ENCODE peak calls at places on chromosomes 16 and 17, in ten cellular contexts. U is heart right ventricle; V is upper lobe of right lung; A is heart left ventricle; Q is pancreas; X is cardiac muscle cell; C is A549; K is IMR-90; L is CD4-positive, alpha-beta T cell; D is spleen. Y is an unnamed sample.

GRCh38 chr17:39676198-39676819 is 8.1 kb downstream of the PNMT start:
- DNase-seq in U (peak), V (peak), A (peak), Q (peak), X (peak), C (no peak), K (no peak), L (peak), D (peak), Y (no peak)

GRCh38 chr17:32015245-32016013 is 8.2 kb downstream of the LRRC37B start:
- DNase-seq in U (no peak), V (no peak), A (no peak), Q (no peak), X (no peak), C (no peak), K (peak), L (no peak), D (peak), Y (no peak)

GRCh38 chr16:18983565-18984424 is at the start of gene TMC7:
- DNase-seq in U (peak), V (peak), A (peak), Q (peak), X (peak), C (peak), K (peak), L (no peak), D (peak), Y (peak)

GRCh38 chr16:62475573-62475972 is 439.3 kb upstream of the CDH8 start:
- DNase-seq in U (no peak), V (no peak), A (no peak), Q (no peak), X (no peak), C (no peak), K (no peak), L (no peak), D (no peak), Y (no peak)

GRCh38 chr17:4901648-4902344 is 1.1 kb downstream of the CHRNE start:
- DNase-seq in U (peak), V (peak), A (no peak), Q (peak), X (no peak), C (no peak), K (no peak), L (no peak), D (peak), Y (no peak)

GRCh38 chr17:40021471-40021961 is 6.3 kb downstream of the CSF3 start:
- DNase-seq in U (no peak), V (no peak), A (no peak), Q (no peak), X (peak), C (peak), K (peak), L (no peak), D (no peak), Y (no peak)

GRCh38 chr16:49786926-49787557 is 68.9 kb downstream of the ZNF423 start:
- DNase-seq in U (no peak), V (no peak), A (no peak), Q (no peak), X (no peak), C (no peak), K (no peak), L (no peak), D (no peak), Y (peak)

GRCh38 chr17:69375229-69375628 is 39.3 kb upstream of the MAP2K6 start:
- DNase-seq in U (no peak), V (no peak), A (no peak), Q (no peak), X (no peak), C (no peak), K (no peak), L (no peak), D (no peak), Y (no peak)

GRCh38 chr17:40671282-40671681 is 6.3 kb upstream of the KRT222 start:
- DNase-seq in U (no peak), V (no peak), A (no peak), Q (no peak), X (no peak), C (no peak), K (no peak), L (no peak), D (no peak), Y (no peak)

GRCh38 chr16:78045865-78046581 is 23.7 kb downstream of the CLEC3A start:
- DNase-seq in U (peak), V (peak), A (peak), Q (peak), X (peak), C (peak), K (peak), L (peak), D (peak), Y (no peak)

GRCh38 chr17:57355090-57355859 is 99.0 kb downstream of the MSI2 start:
- DNase-seq in U (peak), V (no peak), A (peak), Q (no peak), X (no peak), C (no peak), K (no peak), L (no peak), D (no peak), Y (no peak)

GRCh38 chr17:78717431-78717980 is 64.6 kb downstream of the CYTH1 start:
- DNase-seq in U (no peak), V (no peak), A (no peak), Q (peak), X (peak), C (peak), K (peak), L (no peak), D (no peak), Y (no peak)
- H3K27ac ChIP-seq in U (peak), V (peak), A (peak), Q (no peak), X (no peak), C (peak), K (no peak), L (peak), D (peak), Y (peak)

GRCh38 chr16:85253127-85253941 is 141.1 kb upstream of the CIBAR2 start:
- DNase-seq in U (peak), V (peak), A (peak), Q (peak), X (peak), C (peak), K (peak), L (peak), D (peak), Y (no peak)

GRCh38 chr16:85252014-85252413 is 139.7 kb upstream of the CIBAR2 start:
- DNase-seq in U (no peak), V (no peak), A (no peak), Q (no peak), X (no peak), C (no peak), K (no peak), L (no peak), D (no peak), Y (no peak)

GRCh38 chr16:85251225-85251760 is 139.0 kb upstream of the CIBAR2 start:
- DNase-seq in U (no peak), V (no peak), A (no peak), Q (no peak), X (no peak), C (no peak), K (no peak), L (no peak), D (no peak), Y (no peak)

GRCh38 chr16:85254051-85254450 is 141.8 kb upstream of the CIBAR2 start:
- DNase-seq in U (no peak), V (no peak), A (no peak), Q (no peak), X (no peak), C (no peak), K (no peak), L (no peak), D (no peak), Y (no peak)

GRCh38 chr16:85252461-85252860 is 140.2 kb upstream of the CIBAR2 start:
- DNase-seq in U (no peak), V (no peak), A (no peak), Q (no peak), X (no peak), C (no peak), K (no peak), L (no peak), D (no peak), Y (no peak)
- H3K27ac ChIP-seq in U (no peak), V (no peak), A (no peak), Q (no peak), X (no peak), C (no peak), K (no peak), L (no peak), D (no peak), Y (no peak)

GRCh38 chr16:57620316-57621231 is 7.9 kb upstream of the ADGRG1 start:
- DNase-seq in U (no peak), V (peak), A (no peak), Q (no peak), X (no peak), C (no peak), K (no peak), L (no peak), D (peak), Y (no peak)

GRCh38 chr16:57617604-57618111 is 10.8 kb upstream of the ADGRG1 start:
- DNase-seq in U (no peak), V (peak), A (peak), Q (peak), X (no peak), C (no peak), K (no peak), L (no peak), D (peak), Y (no peak)

GRCh38 chr16:57618306-57619132 is 9.9 kb upstream of the ADGRG1 start:
- DNase-seq in U (no peak), V (peak), A (peak), Q (peak), X (peak), C (no peak), K (peak), L (no peak), D (peak), Y (no peak)

GRCh38 chr16:57619606-57620315 is 8.7 kb upstream of the ADGRG1 start:
- DNase-seq in U (no peak), V (peak), A (peak), Q (peak), X (no peak), C (no peak), K (no peak), L (no peak), D (peak), Y (no peak)

GRCh38 chr16:57619133-57619605 is 9.3 kb upstream of the ADGRG1 start:
- DNase-seq in U (no peak), V (no peak), A (peak), Q (no peak), X (no peak), C (no peak), K (no peak), L (no peak), D (peak), Y (no peak)
- H3K27ac ChIP-seq in U (no peak), V (peak), A (no peak), Q (peak), X (no peak), C (peak), K (no peak), L (no peak), D (no peak), Y (no peak)

GRCh38 chr16:75243667-75244224 is 7.7 kb downstream of the BCAR1 start:
- DNase-seq in U (no peak), V (no peak), A (no peak), Q (no peak), X (no peak), C (no peak), K (no peak), L (no peak), D (no peak), Y (no peak)

GRCh38 chr16:75247249-75247648 is 4.2 kb downstream of the BCAR1 start:
- DNase-seq in U (no peak), V (no peak), A (no peak), Q (no peak), X (no peak), C (no peak), K (no peak), L (no peak), D (no peak), Y (peak)

GRCh38 chr16:75246504-75247205 is 4.8 kb downstream of the BCAR1 start:
- DNase-seq in U (no peak), V (no peak), A (no peak), Q (no peak), X (peak), C (no peak), K (peak), L (no peak), D (no peak), Y (no peak)

GRCh38 chr16:75244225-75244792 is 7.1 kb downstream of the BCAR1 start:
- DNase-seq in U (peak), V (no peak), A (peak), Q (no peak), X (peak), C (no peak), K (peak), L (no peak), D (no peak), Y (no peak)

DNA sequence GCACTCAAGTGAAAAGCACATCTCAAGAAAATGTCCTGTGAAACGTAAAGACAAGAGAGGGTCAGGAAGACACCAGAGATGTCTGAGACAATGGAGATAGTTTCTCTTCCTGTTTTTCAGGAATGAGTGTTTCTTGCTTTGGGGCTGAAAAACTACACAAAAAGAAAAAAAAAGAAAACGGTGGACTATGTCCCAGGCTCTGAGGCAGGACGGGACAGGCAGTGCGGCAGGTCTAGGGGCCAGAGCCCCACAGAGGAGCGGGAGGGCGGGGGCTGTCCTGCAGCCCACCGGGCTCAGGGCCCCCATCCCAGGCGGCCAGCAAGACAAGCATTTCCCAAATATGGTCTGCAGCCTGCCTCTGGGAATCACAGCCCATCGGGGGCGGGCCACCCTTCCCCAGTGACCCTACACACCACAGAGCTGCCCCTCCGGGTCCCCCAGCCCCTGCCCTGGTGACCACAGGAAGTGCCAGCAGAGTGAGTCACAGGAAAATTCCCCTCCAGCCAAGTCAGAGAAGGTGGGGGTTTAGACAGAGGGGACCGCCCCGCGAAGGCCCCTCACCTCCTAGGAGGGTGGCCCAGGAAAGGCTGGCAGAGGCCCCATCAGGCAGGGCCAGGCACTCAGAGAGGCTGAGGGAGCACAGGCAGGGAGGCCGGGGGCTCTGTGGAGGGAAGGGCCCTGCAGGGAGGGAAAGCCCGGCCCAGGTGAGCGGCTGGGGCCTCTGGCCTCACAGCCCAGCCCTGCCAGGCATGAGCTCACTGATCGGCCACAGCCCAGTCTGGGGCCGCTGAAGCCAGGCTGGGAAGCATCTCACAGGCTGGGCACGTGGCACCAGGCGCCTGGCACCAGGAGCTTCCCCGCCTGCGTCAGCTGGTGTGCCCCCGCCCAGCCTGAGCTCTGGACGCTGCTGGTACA is 6.3 kb downstream of the BCAR1 start:
- DNase-seq in U (peak), V (peak), A (peak), Q (peak), X (peak), C (peak), K (peak), L (no peak), D (no peak), Y (peak)
- H3K27ac ChIP-seq in U (peak), V (peak), A (peak), Q (peak), X (peak), C (peak), K (peak), L (no peak), D (peak), Y (peak)

GRCh38 chr17:1047886-1048470 is 51.0 kb downstream of the TIMM22 start:
- DNase-seq in U (no peak), V (no peak), A (no peak), Q (no peak), X (no peak), C (no peak), K (no peak), L (no peak), D (peak), Y (no peak)
- H3K27ac ChIP-seq in U (peak), V (peak), A (peak), Q (no peak), X (peak), C (no peak), K (peak), L (no peak), D (no peak), Y (no peak)

DNA sequence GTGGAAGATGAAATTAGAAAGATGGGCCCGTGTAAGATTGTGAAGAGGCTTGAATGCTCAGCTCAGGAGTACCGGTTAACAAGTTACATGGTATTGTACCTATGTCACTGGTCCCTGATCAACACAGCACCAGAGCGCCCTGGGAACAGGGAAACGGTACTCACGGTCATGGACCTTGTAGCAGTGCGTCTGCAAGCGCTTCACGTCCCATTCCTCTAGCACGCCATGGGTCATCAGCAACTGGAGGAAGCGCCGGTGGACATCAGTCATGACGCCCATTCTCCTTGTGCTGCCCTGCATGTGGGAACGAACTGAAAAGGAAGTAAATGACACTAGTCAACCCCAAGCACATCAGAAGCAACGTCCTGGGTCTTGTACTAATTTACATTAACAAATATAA is 11.3 kb downstream of the NSMCE1 start:
- DNase-seq in U (no peak), V (no peak), A (no peak), Q (no peak), X (no peak), C (no peak), K (no peak), L (no peak), D (no peak), Y (no peak)
- H3K27ac ChIP-seq in U (no peak), V (peak), A (no peak), Q (no peak), X (no peak), C (no peak), K (peak), L (no peak), D (no peak), Y (no peak)

DNA sequence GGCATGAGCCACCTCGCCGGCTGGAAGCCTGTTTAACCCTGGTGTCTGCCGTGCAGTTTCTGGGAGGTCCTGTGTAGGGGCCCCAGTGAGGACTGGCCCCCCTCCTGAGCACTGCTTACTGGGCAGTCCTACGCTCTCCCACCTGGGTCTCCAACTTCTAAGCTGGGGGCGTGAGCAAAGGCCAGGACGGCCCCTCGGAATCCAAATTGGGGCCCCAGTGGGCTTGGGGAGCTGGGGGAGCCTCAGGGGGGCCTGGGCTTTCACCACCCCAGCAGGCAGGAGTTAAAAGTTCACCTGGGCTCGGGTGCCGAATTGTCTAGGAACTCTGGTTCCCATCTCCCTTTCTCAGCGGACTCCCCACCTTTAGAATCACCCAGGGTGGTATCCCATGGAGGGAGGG is 7.2 kb upstream of the SLC38A10 start:
- DNase-seq in U (no peak), V (no peak), A (no peak), Q (no peak), X (no peak), C (no peak), K (no peak), L (no peak), D (no peak), Y (no peak)
- H3K27ac ChIP-seq in U (no peak), V (no peak), A (no peak), Q (no peak), X (no peak), C (no peak), K (no peak), L (no peak), D (no peak), Y (no peak)

GRCh38 chr17:35245196-35245486 is 2.3 kb downstream of the SLFN5 start:
- DNase-seq in U (no peak), V (no peak), A (no peak), Q (no peak), X (peak), C (peak), K (peak), L (no peak), D (no peak), Y (no peak)
- H3K27ac ChIP-seq in U (peak), V (peak), A (peak), Q (no peak), X (no peak), C (peak), K (no peak), L (peak), D (peak), Y (no peak)

DNA sequence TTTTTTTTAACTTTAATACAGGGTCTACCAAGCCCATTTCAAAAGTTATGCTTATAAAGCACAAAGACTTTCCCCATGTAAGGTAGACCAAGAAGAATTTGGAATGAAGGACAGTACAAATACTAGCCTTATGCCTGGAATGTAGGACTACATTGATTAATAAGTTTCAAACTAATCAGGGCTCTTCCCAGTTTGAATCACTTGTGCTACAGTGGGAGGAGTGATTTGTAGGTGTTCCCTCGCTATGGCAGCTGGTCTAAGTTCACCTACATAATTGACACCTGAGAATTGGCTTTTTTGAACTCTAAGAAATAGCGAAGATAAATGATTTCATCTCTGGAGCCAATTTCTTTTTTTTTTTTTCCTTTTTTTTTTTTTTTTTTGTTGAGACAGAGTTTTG is 18.6 kb downstream of the TMEM238L start:
- DNase-seq in U (no peak), V (no peak), A (no peak), Q (no peak), X (no peak), C (no peak), K (no peak), L (no peak), D (no peak), Y (no peak)
- H3K27ac ChIP-seq in U (no peak), V (no peak), A (no peak), Q (no peak), X (peak), C (no peak), K (no peak), L (no peak), D (no peak), Y (no peak)

GRCh38 chr17:78058581-78058980 is 70.0 kb downstream of the TMC6 start:
- DNase-seq in U (no peak), V (no peak), A (no peak), Q (no peak), X (no peak), C (no peak), K (no peak), L (no peak), D (no peak), Y (no peak)
- H3K27ac ChIP-seq in U (peak), V (no peak), A (peak), Q (no peak), X (peak), C (no peak), K (no peak), L (no peak), D (no peak), Y (no peak)

Y was measured in caudate nucleus.